ENCODE peak calls at places on chromosomes 4 and X, in four cellular contexts. S, L, I and F are unnamed samples.

GRCh38 chr4:9762823-9763475 is 18.5 kb upstream of the DRD5 start:
- DNase-seq in S (no peak), L (peak; percentile 83), I (no peak), F (peak; percentile 34)

GRCh38 chrX:7580127-7580526 is 262.8 kb upstream of the VCX start:
- DNase-seq in S (no peak), L (peak; percentile 1), I (no peak), F (no peak)

GRCh38 chrX:108271397-108271787 is 166.8 kb downstream of the COL4A6 start:
- DNase-seq in S (no peak), L (no peak), I (no peak), F (no peak)

GRCh38 chrX:2486476-2487133 is 14.2 kb downstream of the DHRSX start:
- DNase-seq in S (no peak), L (no peak), I (no peak), F (no peak)

GRCh38 chr4:176302283-176303275 is 17.2 kb upstream of the SPCS3 start:
- DNase-seq in S (no peak), L (peak; percentile 88), I (no peak), F (no peak)

GRCh38 chr4:87882321-87882720 is 49.6 kb downstream of the MEPE start:
- DNase-seq in S (no peak), L (peak; percentile 22), I (no peak), F (no peak)

GRCh38 chrX:154046262-154046771 is 26.6 kb upstream of the IRAK1 start:
- DNase-seq in S (no peak), L (peak; percentile 83), I (no peak), F (no peak)

GRCh38 chr4:6008766-6009385 is 9.4 kb downstream of the C4orf50 start:
- DNase-seq in S (no peak), L (no peak), I (no peak), F (no peak)

GRCh38 chrX:14359727-14360126 is 169.6 kb upstream of the GLRA2 start:
- DNase-seq in S (no peak), L (no peak), I (no peak), F (no peak)

GRCh38 chr4:186015212-186015817 is 53.6 kb upstream of the TLR3 start:
- DNase-seq in S (no peak), L (no peak), I (no peak), F (no peak)

GRCh38 chr4:105698607-105699006 is 9.9 kb downstream of the INTS12 start:
- DNase-seq in S (no peak), L (no peak), I (no peak), F (no peak)
- H3K36me3 ChIP-seq in S (no peaks in the 10 kb centered on the region), L (peaks cover 27% of the 10 kb centered on the region), I (peaks cover 56% of the 10 kb centered on the region), F (peaks cover 26% of the 10 kb centered on the region)

GRCh38 chr4:1843852-1844251 is 12.1 kb downstream of the LETM1 start:
- DNase-seq in S (no peak), L (peak; percentile 47), I (no peak), F (no peak)
- H3K36me3 ChIP-seq in S (peaks cover 7% of the 10 kb centered on the region), L (peaks cover 13% of the 10 kb centered on the region), I (peaks cover 87% of the 10 kb centered on the region), F (peaks cover 41% of the 10 kb centered on the region)

GRCh38 chr4:102586002-102586643 is 85.0 kb downstream of the NFKB1 start:
- DNase-seq in S (no peak), L (no peak), I (no peak), F (no peak)
- H3K36me3 ChIP-seq in S (peaks cover 10% of the 10 kb centered on the region), L (peaks cover 44% of the 10 kb centered on the region), I (peaks cover 88% of the 10 kb centered on the region), F (peaks cover 18% of the 10 kb centered on the region)

GRCh38 chr4:8615921-8616787 is 23.6 kb downstream of the CPZ start:
- DNase-seq in S (peak; percentile 32), L (no peak), I (no peak), F (no peak)
- H3K36me3 ChIP-seq in S (no peaks in the 10 kb centered on the region), L (no peaks in the 10 kb centered on the region), I (no peaks in the 10 kb centered on the region), F (no peaks in the 10 kb centered on the region)

DNA sequence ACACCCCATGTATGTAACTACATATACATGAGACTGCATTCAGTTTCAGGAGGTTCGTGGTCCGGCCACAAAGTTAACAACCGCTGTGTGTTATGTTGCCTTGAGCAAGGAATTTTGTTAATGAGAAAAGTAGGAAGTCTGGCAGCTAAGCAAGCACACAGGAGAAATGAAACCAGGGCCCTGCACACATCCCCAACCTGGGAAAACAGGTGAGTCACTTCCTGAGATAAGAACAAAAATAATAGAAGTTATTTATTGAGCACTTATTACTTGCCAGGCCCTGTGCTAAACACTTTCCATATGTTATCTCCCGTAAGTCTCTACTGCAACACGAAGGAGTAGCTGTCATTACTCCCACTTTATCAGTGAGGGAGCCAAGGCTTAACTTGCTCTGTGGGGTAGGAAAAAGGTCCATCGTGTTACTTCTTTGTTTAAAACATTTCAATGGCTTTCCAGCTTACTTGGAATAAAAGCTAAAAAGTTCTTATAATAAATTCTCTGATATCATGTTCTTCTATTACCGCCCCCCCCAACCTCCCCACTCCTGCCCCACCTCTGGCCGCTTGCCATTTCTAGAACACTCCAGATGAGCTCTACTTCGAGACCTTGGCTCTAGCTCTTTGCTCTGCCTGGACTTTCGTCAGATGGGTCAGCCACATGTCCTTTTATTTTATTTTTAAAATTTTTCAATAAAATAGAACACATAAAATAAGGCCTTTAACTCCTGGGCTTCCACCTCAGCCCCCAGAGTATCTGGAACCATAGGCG is 36.2 kb upstream of the PLAC8 start:
- DNase-seq in S (no peak), L (no peak), I (no peak), F (no peak)
- H3K36me3 ChIP-seq in S (no peaks in the 10 kb centered on the region), L (no peaks in the 10 kb centered on the region), I (no peaks in the 10 kb centered on the region), F (no peaks in the 10 kb centered on the region)

GRCh38 chrX:19709117-19709811 is 178.1 kb downstream of the SH3KBP1 start:
- DNase-seq in S (no peak), L (no peak), I (no peak), F (no peak)
- H3K36me3 ChIP-seq in S (no peaks in the 10 kb centered on the region), L (no peaks in the 10 kb centered on the region), I (no peaks in the 10 kb centered on the region), F (peaks cover 18% of the 10 kb centered on the region)